ENCODE peak calls at places on chromosome 11, in ten cellular contexts. T, S, J, G, N, X, Y, P, A and B are unnamed samples.
A peak's percentile ranks its signal among the peaks of the same experiment; 100 is the strongest.

GRCh38 chr11:75468534-75469340 is 35.7 kb upstream of the KLHL35 start:
- DNase-seq in T (peak; percentile 90), S (no peak), J (no peak), G (no peak), N (no peak), X (peak; percentile 87), Y (no peak), P (no peak), A (peak; percentile 68), B (no peak)

GRCh38 chr11:116217441-116217840 is 555.3 kb downstream of the BUD13 start:
- DNase-seq in T (no peak), S (no peak), J (no peak), G (no peak), N (no peak), X (no peak), Y (no peak), P (no peak), A (no peak), B (no peak)

GRCh38 chr11:2825261-2825885 is 60.2 kb downstream of the CDKN1C start:
- DNase-seq in T (peak; percentile 69), S (no peak), J (no peak), G (no peak), N (no peak), X (peak; percentile 97), Y (no peak), P (no peak), A (peak; percentile 36), B (no peak)

GRCh38 chr11:795638-796564 is 2.2 kb downstream of the SLC25A22 start:
- DNase-seq in T (peak; percentile 73), S (no peak), J (peak; percentile 81), G (no peak), N (peak; percentile 44), X (peak; percentile 91), Y (peak; percentile 40), P (peak; percentile 81), A (peak; percentile 70), B (no peak)

GRCh38 chr11:130146797-130147196 is 12.8 kb upstream of the ST14 start:
- DNase-seq in T (no peak), S (no peak), J (no peak), G (no peak), N (no peak), X (no peak), Y (no peak), P (no peak), A (no peak), B (no peak)

GRCh38 chr11:35163707-35164496 is 24.9 kb downstream of the CD44 start:
- DNase-seq in T (no peak), S (no peak), J (peak; percentile 69), G (no peak), N (no peak), X (no peak), Y (no peak), P (no peak), A (no peak), B (no peak)

GRCh38 chr11:20000393-20001134 is 159.7 kb downstream of the DBX1 start:
- DNase-seq in T (no peak), S (no peak), J (no peak), G (peak; percentile 88), N (no peak), X (no peak), Y (peak; percentile 96), P (no peak), A (no peak), B (no peak)

GRCh38 chr11:128342511-128343133 is 244.7 kb downstream of the ETS1 start:
- DNase-seq in T (peak; percentile 91), S (no peak), J (no peak), G (peak; percentile 93), N (no peak), X (peak; percentile 72), Y (peak; percentile 77), P (no peak), A (peak; percentile 66), B (no peak)

GRCh38 chr11:65476632-65477270 is 22.1 kb upstream of the MALAT1 start:
- DNase-seq in T (no peak), S (no peak), J (no peak), G (no peak), N (peak; percentile 17), X (peak; percentile 73), Y (no peak), P (no peak), A (no peak), B (no peak)

GRCh38 chr11:96004862-96005261 is 81.0 kb upstream of the MTMR2 start:
- DNase-seq in T (no peak), S (no peak), J (no peak), G (no peak), N (no peak), X (no peak), Y (no peak), P (no peak), A (no peak), B (no peak)

GRCh38 chr11:125626381-125626950 is 1.5 kb downstream of the CHEK1 start:
- DNase-seq in T (no peak), S (no peak), J (no peak), G (peak; percentile 59), N (no peak), X (no peak), Y (peak; percentile 70), P (peak; percentile 16), A (no peak), B (peak; percentile 22)

GRCh38 chr11:106482920-106483761 is 405.7 kb downstream of the AASDHPPT start:
- DNase-seq in T (peak; percentile 71), S (no peak), J (peak; percentile 61), G (no peak), N (no peak), X (no peak), Y (no peak), P (no peak), A (peak; percentile 63), B (no peak)

GRCh38 chr11:128502736-128503135 is 84.6 kb downstream of the ETS1 start:
- DNase-seq in T (peak; percentile 94), S (no peak), J (no peak), G (no peak), N (no peak), X (no peak), Y (no peak), P (peak; percentile 95), A (peak; percentile 79), B (no peak)

GRCh38 chr11:118170892-118171273 is 5.6 kb downstream of the SCN2B start:
- DNase-seq in T (no peak), S (no peak), J (no peak), G (no peak), N (no peak), X (no peak), Y (no peak), P (no peak), A (no peak), B (no peak)

GRCh38 chr11:47399860-47400812 is 8.3 kb upstream of the SLC39A13 start:
- DNase-seq in T (no peak), S (no peak), J (no peak), G (no peak), N (no peak), X (no peak), Y (no peak), P (no peak), A (no peak), B (no peak)

GRCh38 chr11:24593332-24593731 is 96.5 kb downstream of the LUZP2 start:
- DNase-seq in T (no peak), S (no peak), J (no peak), G (no peak), N (no peak), X (no peak), Y (no peak), P (no peak), A (no peak), B (no peak)

GRCh38 chr11:102669664-102670063 is 35.9 kb downstream of the MMP27 start:
- DNase-seq in T (no peak), S (no peak), J (no peak), G (no peak), N (no peak), X (no peak), Y (no peak), P (no peak), A (no peak), B (no peak)